ENCODE peak calls at places on chromosomes 16 and 17, in four cellular contexts. J is progenitor cell of endocrine pancreas, V is endodermal cell, H is Calu3. I is an unnamed sample.

GRCh38 chr17:39628655-39629493 is 2.1 kb downstream of the PPP1R1B start:
- DNase-seq in J (no peak), V (peak), H (peak), I (no peak)

GRCh38 chr17:39054111-39054645 is 87.0 kb upstream of the FBXO47 start:
- DNase-seq in J (no peak), V (peak), H (no peak), I (no peak)

GRCh38 chr17:19386276-19386863 is 620 bp downstream of the MFAP4 start:
- DNase-seq in J (no peak), V (peak), H (no peak), I (no peak)

GRCh38 chr17:37088459-37088858 is 139.7 kb downstream of the AATF start:
- DNase-seq in J (no peak), V (no peak), H (peak), I (no peak)

GRCh38 chr16:58114827-58115825 is 14.1 kb downstream of the CFAP20 start:
- DNase-seq in J (no peak), V (no peak), H (no peak), I (no peak)

GRCh38 chr16:29807426-29808218 is 1.3 kb downstream of the MAZ start:
- DNase-seq in J (peak), V (peak), H (peak), I (peak)

GRCh38 chr17:28811594-28812135 is 30.9 kb downstream of the FAM222B start:
- DNase-seq in J (no peak), V (peak), H (peak), I (peak)

GRCh38 chr17:83149761-83150251 is 70.4 kb downstream of the METRNL start:
- DNase-seq in J (no peak), V (peak), H (no peak), I (no peak)

GRCh38 chr17:4968166-4968915 is 724 bp upstream of the SPAG7 start:
- DNase-seq in J (peak), V (peak), H (no peak), I (no peak)

GRCh38 chr17:35765086-35765710 is 4.5 kb downstream of the C17orf50 start:
- DNase-seq in J (no peak), V (no peak), H (no peak), I (no peak)

I was measured in HCT116.